ENCODE peak calls at places on chromosomes 12 and 14, in five cellular contexts. One of them, this sample, is unnamed.
A peak's percentile ranks its signal among the peaks of the same experiment; 100 is the strongest.

GRCh38 chr12:7289743-7290142 is 14.1 kb upstream of the ACSM4 start:
- DNase-seq in NCI-H226: no peak
- DNase-seq in frontal cortex: no peak
- DNase-seq in stimulated activated CD8-positive, alpha-beta memory T cell treated with anti-CD3 and anti-CD28 coated beads, Interleukin-12 subunit alpha, Interleukin-12 subunit beta, amount 100 ng/mL, for 1 hour: no peak
- DNase-seq in HCT116: peak; percentile 32
- DNase-seq in this sample: no peak

GRCh38 chr12:97140355-97140754 is 233.3 kb downstream of the NEDD1 start:
- DNase-seq in NCI-H226: no peak
- DNase-seq in frontal cortex: no peak
- DNase-seq in stimulated activated CD8-positive, alpha-beta memory T cell treated with anti-CD3 and anti-CD28 coated beads, Interleukin-12 subunit alpha, Interleukin-12 subunit beta, amount 100 ng/mL, for 1 hour: no peak
- DNase-seq in HCT116: no peak
- DNase-seq in this sample: no peak

GRCh38 chr12:39252628-39253027 is 190.3 kb downstream of the KIF21A start:
- DNase-seq in NCI-H226: no peak
- DNase-seq in frontal cortex: no peak
- DNase-seq in stimulated activated CD8-positive, alpha-beta memory T cell treated with anti-CD3 and anti-CD28 coated beads, Interleukin-12 subunit alpha, Interleukin-12 subunit beta, amount 100 ng/mL, for 1 hour: no peak
- DNase-seq in HCT116: no peak
- DNase-seq in this sample: no peak

GRCh38 chr12:46368684-46369083 is 3.9 kb downstream of the SLC38A2 start:
- DNase-seq in NCI-H226: no peak
- DNase-seq in frontal cortex: no peak
- DNase-seq in stimulated activated CD8-positive, alpha-beta memory T cell treated with anti-CD3 and anti-CD28 coated beads, Interleukin-12 subunit alpha, Interleukin-12 subunit beta, amount 100 ng/mL, for 1 hour: no peak
- DNase-seq in HCT116: no peak
- DNase-seq in this sample: no peak

GRCh38 chr14:75514673-75515630 is 7.3 kb upstream of the BATF start:
- DNase-seq in NCI-H226: no peak
- DNase-seq in frontal cortex: no peak
- DNase-seq in stimulated activated CD8-positive, alpha-beta memory T cell treated with anti-CD3 and anti-CD28 coated beads, Interleukin-12 subunit alpha, Interleukin-12 subunit beta, amount 100 ng/mL, for 1 hour: no peak
- DNase-seq in HCT116: no peak
- DNase-seq in this sample: no peak

GRCh38 chr14:37027188-37027824 is 145.1 kb downstream of the SLC25A21 start:
- DNase-seq in NCI-H226: no peak
- DNase-seq in frontal cortex: no peak
- DNase-seq in stimulated activated CD8-positive, alpha-beta memory T cell treated with anti-CD3 and anti-CD28 coated beads, Interleukin-12 subunit alpha, Interleukin-12 subunit beta, amount 100 ng/mL, for 1 hour: no peak
- DNase-seq in HCT116: no peak
- DNase-seq in this sample: no peak

GRCh38 chr14:49497725-49498348 is 88.3 kb downstream of the RPS29 start:
- DNase-seq in NCI-H226: peak; percentile 32
- DNase-seq in frontal cortex: peak; percentile 54
- DNase-seq in stimulated activated CD8-positive, alpha-beta memory T cell treated with anti-CD3 and anti-CD28 coated beads, Interleukin-12 subunit alpha, Interleukin-12 subunit beta, amount 100 ng/mL, for 1 hour: no peak
- DNase-seq in HCT116: peak; percentile 72
- DNase-seq in this sample: peak; percentile 60

GRCh38 chr12:171743-172705 is 41.9 kb downstream of the SLC6A12 start:
- DNase-seq in NCI-H226: peak; percentile 76
- DNase-seq in frontal cortex: no peak
- DNase-seq in stimulated activated CD8-positive, alpha-beta memory T cell treated with anti-CD3 and anti-CD28 coated beads, Interleukin-12 subunit alpha, Interleukin-12 subunit beta, amount 100 ng/mL, for 1 hour: no peak
- DNase-seq in HCT116: no peak
- DNase-seq in this sample: no peak

GRCh38 chr12:115760231-115760630 is 517.3 kb downstream of the MED13L start:
- DNase-seq in NCI-H226: no peak
- DNase-seq in frontal cortex: no peak
- DNase-seq in stimulated activated CD8-positive, alpha-beta memory T cell treated with anti-CD3 and anti-CD28 coated beads, Interleukin-12 subunit alpha, Interleukin-12 subunit beta, amount 100 ng/mL, for 1 hour: no peak
- DNase-seq in HCT116: no peak
- DNase-seq in this sample: no peak

GRCh38 chr12:30908389-30909087 is 18.0 kb upstream of the TSPAN11 start:
- DNase-seq in NCI-H226: no peak
- DNase-seq in frontal cortex: no peak
- DNase-seq in stimulated activated CD8-positive, alpha-beta memory T cell treated with anti-CD3 and anti-CD28 coated beads, Interleukin-12 subunit alpha, Interleukin-12 subunit beta, amount 100 ng/mL, for 1 hour: no peak
- DNase-seq in HCT116: no peak
- DNase-seq in this sample: no peak

GRCh38 chr12:89494411-89495231 is 30.0 kb downstream of the GALNT4 start:
- DNase-seq in NCI-H226: no peak
- DNase-seq in frontal cortex: no peak
- DNase-seq in stimulated activated CD8-positive, alpha-beta memory T cell treated with anti-CD3 and anti-CD28 coated beads, Interleukin-12 subunit alpha, Interleukin-12 subunit beta, amount 100 ng/mL, for 1 hour: no peak
- DNase-seq in HCT116: no peak
- DNase-seq in this sample: no peak

GRCh38 chr12:76623929-76624328 is 64.4 kb upstream of the OSBPL8 start:
- DNase-seq in NCI-H226: peak; percentile 67
- DNase-seq in frontal cortex: no peak
- DNase-seq in stimulated activated CD8-positive, alpha-beta memory T cell treated with anti-CD3 and anti-CD28 coated beads, Interleukin-12 subunit alpha, Interleukin-12 subunit beta, amount 100 ng/mL, for 1 hour: no peak
- DNase-seq in HCT116: peak; percentile 8
- DNase-seq in this sample: no peak

GRCh38 chr12:89230376-89231101 is 121.8 kb downstream of the DUSP6 start:
- DNase-seq in NCI-H226: no peak
- DNase-seq in frontal cortex: no peak
- DNase-seq in stimulated activated CD8-positive, alpha-beta memory T cell treated with anti-CD3 and anti-CD28 coated beads, Interleukin-12 subunit alpha, Interleukin-12 subunit beta, amount 100 ng/mL, for 1 hour: no peak
- DNase-seq in HCT116: no peak
- DNase-seq in this sample: no peak

GRCh38 chr12:85733984-85734383 is 102.2 kb downstream of the RASSF9 start:
- DNase-seq in NCI-H226: peak; percentile 37
- DNase-seq in frontal cortex: no peak
- DNase-seq in stimulated activated CD8-positive, alpha-beta memory T cell treated with anti-CD3 and anti-CD28 coated beads, Interleukin-12 subunit alpha, Interleukin-12 subunit beta, amount 100 ng/mL, for 1 hour: no peak
- DNase-seq in HCT116: no peak
- DNase-seq in this sample: no peak

GRCh38 chr14:96053600-96054381 is 14.6 kb downstream of the C14orf132 start:
- DNase-seq in NCI-H226: peak; percentile 64
- DNase-seq in frontal cortex: peak; percentile 74
- DNase-seq in stimulated activated CD8-positive, alpha-beta memory T cell treated with anti-CD3 and anti-CD28 coated beads, Interleukin-12 subunit alpha, Interleukin-12 subunit beta, amount 100 ng/mL, for 1 hour: no peak
- DNase-seq in HCT116: no peak
- DNase-seq in this sample: peak; percentile 18

GRCh38 chr12:64187370-64187769 is 34.7 kb downstream of the KICS2 start:
- DNase-seq in NCI-H226: peak; percentile 83
- DNase-seq in frontal cortex: no peak
- DNase-seq in stimulated activated CD8-positive, alpha-beta memory T cell treated with anti-CD3 and anti-CD28 coated beads, Interleukin-12 subunit alpha, Interleukin-12 subunit beta, amount 100 ng/mL, for 1 hour: no peak
- DNase-seq in HCT116: no peak
- DNase-seq in this sample: no peak

GRCh38 chr12:4269279-4269991 is 4.1 kb upstream of the CCND2 start:
- DNase-seq in NCI-H226: peak; percentile 39
- DNase-seq in frontal cortex: peak; percentile 72
- DNase-seq in stimulated activated CD8-positive, alpha-beta memory T cell treated with anti-CD3 and anti-CD28 coated beads, Interleukin-12 subunit alpha, Interleukin-12 subunit beta, amount 100 ng/mL, for 1 hour: peak; percentile 87
- DNase-seq in HCT116: no peak
- DNase-seq in this sample: peak; percentile 88

GRCh38 chr14:22434901-22435565 is 154.0 kb downstream of the DAD1 start:
- DNase-seq in NCI-H226: no peak
- DNase-seq in frontal cortex: no peak
- DNase-seq in stimulated activated CD8-positive, alpha-beta memory T cell treated with anti-CD3 and anti-CD28 coated beads, Interleukin-12 subunit alpha, Interleukin-12 subunit beta, amount 100 ng/mL, for 1 hour: no peak
- DNase-seq in HCT116: no peak
- DNase-seq in this sample: no peak

GRCh38 chr12:80472912-80473500 is 29.0 kb downstream of the PTPRQ start:
- DNase-seq in NCI-H226: peak; percentile 52
- DNase-seq in frontal cortex: no peak
- DNase-seq in stimulated activated CD8-positive, alpha-beta memory T cell treated with anti-CD3 and anti-CD28 coated beads, Interleukin-12 subunit alpha, Interleukin-12 subunit beta, amount 100 ng/mL, for 1 hour: no peak
- DNase-seq in HCT116: peak; percentile 53
- DNase-seq in this sample: peak; percentile 23